ENCODE peak calls at places on chromosome 15, in five cellular contexts. G is kidney glomerular epithelial cell; N is stimulated activated CD8-positive, alpha-beta memory T cell treated with anti-CD3 and anti-CD28 coated beads, Interleukin-15, amount 100 ng/mL, for 1 hour; S is GM13976; W is AML-193. P is an unnamed sample.

GRCh38 chr15:88989578-88989977 is 76.4 kb upstream of the MFGE8 start:
- DNase-seq in G (peak; percentile 82), N (no peak), W (no peak), S (no peak), P (no peak)

GRCh38 chr15:82803793-82804574 is 1.9 kb downstream of the FSD2 start:
- DNase-seq in N (no peak), W (no peak), S (no peak), G (peak; percentile 67), P (no peak)

GRCh38 chr15:70072479-70072878 is 25.2 kb downstream of the TLE3 start:
- DNase-seq in W (no peak), N (no peak), S (no peak), G (no peak), P (peak; percentile 46)

GRCh38 chr15:89815769-89816168 is 1.1 kb upstream of the ANPEP start:
- DNase-seq in G (no peak), S (no peak), W (no peak), N (no peak), P (no peak)

GRCh38 chr15:54564142-54564541 is 585.9 kb downstream of the UNC13C start:
- DNase-seq in W (no peak), G (no peak), S (no peak), N (no peak), P (no peak)

GRCh38 chr15:88243895-88244787 is 12.4 kb downstream of the NTRK3 start:
- DNase-seq in W (peak; percentile 9), G (peak; percentile 1), N (no peak), S (peak; percentile 55), P (no peak)

GRCh38 chr15:65631503-65631902 is 9.8 kb downstream of the SLC24A1 start:
- DNase-seq in W (no peak), G (no peak), S (no peak), N (no peak), P (no peak)

GRCh38 chr15:60370804-60371700 is 26.7 kb downstream of the ANXA2 start:
- DNase-seq in N (no peak), S (no peak), G (peak; percentile 100), W (no peak), P (no peak)

GRCh38 chr15:63928185-63928852 is 94.6 kb upstream of the HERC1 start:
- DNase-seq in W (no peak), G (no peak), S (no peak), N (no peak), P (no peak)

GRCh38 chr15:63374686-63375520 is 6.7 kb downstream of the CA12 start:
- DNase-seq in G (peak; percentile 67), N (no peak), S (no peak), W (peak; percentile 42), P (no peak)

GRCh38 chr15:77821188-77821958 is 188.7 kb upstream of the LINGO1 start:
- DNase-seq in S (peak; percentile 79), W (peak; percentile 27), N (no peak), G (peak; percentile 24), P (no peak)

GRCh38 chr15:66947471-66947870 is 117.9 kb upstream of the SMAD3 start:
- DNase-seq in N (no peak), G (no peak), S (no peak), W (no peak), P (no peak)

GRCh38 chr15:58139631-58140522 is 1.7 kb downstream of the AQP9 start:
- DNase-seq in N (no peak), G (no peak), S (no peak), W (peak; percentile 87), P (no peak)

GRCh38 chr15:87561641-87562040 is 694.9 kb downstream of the NTRK3 start:
- DNase-seq in N (no peak), S (no peak), G (no peak), W (no peak), P (no peak)

GRCh38 chr15:56797720-56798275 is 64.5 kb upstream of the ZNF280D start:
- DNase-seq in G (no peak), N (no peak), S (no peak), W (no peak), P (no peak)